ENCODE peak calls at places on chromosomes 13 and 19, in six cellular contexts. One of them, this sample, is unnamed.

GRCh38 chr13:31898383-31899071 is 133.0 kb upstream of the FRY start:
- DNase-seq in HCT116: no peak
- DNase-seq in uterus: no peak
- DNase-seq in cardiac fibroblast: no peak
- DNase-seq in AG09319: no peak
- DNase-seq in A549: no peak
- DNase-seq in this sample: no peak

GRCh38 chr19:38713227-38713649 is 31.0 kb downstream of the CAPN12 start:
- DNase-seq in uterus: peak
- DNase-seq in cardiac fibroblast: peak
- DNase-seq in A549: no peak
- DNase-seq in AG09319: no peak
- DNase-seq in HCT116: no peak
- DNase-seq in this sample: no peak

GRCh38 chr19:4354897-4355296 is 11.5 kb downstream of the MPND start:
- DNase-seq in cardiac fibroblast: no peak
- DNase-seq in HCT116: no peak
- DNase-seq in AG09319: no peak
- DNase-seq in A549: no peak
- DNase-seq in uterus: no peak
- DNase-seq in this sample: no peak

GRCh38 chr13:98909016-98909415 is 68.8 kb downstream of the DOCK9 start:
- DNase-seq in uterus: no peak
- DNase-seq in cardiac fibroblast: no peak
- DNase-seq in A549: peak
- DNase-seq in HCT116: no peak
- DNase-seq in AG09319: no peak
- DNase-seq in this sample: no peak

GRCh38 chr19:20060282-20060681 is 17.5 kb upstream of the ZNF90 start:
- DNase-seq in HCT116: no peak
- DNase-seq in cardiac fibroblast: no peak
- DNase-seq in AG09319: no peak
- DNase-seq in A549: no peak
- DNase-seq in uterus: no peak
- DNase-seq in this sample: no peak

GRCh38 chr13:32472194-32472621 is 44.3 kb upstream of the N4BP2L1 start:
- DNase-seq in AG09319: no peak
- DNase-seq in uterus: no peak
- DNase-seq in A549: no peak
- DNase-seq in cardiac fibroblast: no peak
- DNase-seq in HCT116: no peak
- DNase-seq in this sample: no peak

GRCh38 chr19:53034054-53034453 is 10.5 kb upstream of the ERVV-2 start:
- DNase-seq in A549: no peak
- DNase-seq in uterus: no peak
- DNase-seq in HCT116: no peak
- DNase-seq in cardiac fibroblast: no peak
- DNase-seq in AG09319: no peak
- DNase-seq in this sample: no peak

GRCh38 chr19:48627211-48627864 is 8.0 kb downstream of the SPHK2 start:
- DNase-seq in HCT116: no peak
- DNase-seq in A549: no peak
- DNase-seq in uterus: no peak
- DNase-seq in AG09319: no peak
- DNase-seq in cardiac fibroblast: no peak
- DNase-seq in this sample: no peak

GRCh38 chr13:30872685-30873443 is 33.2 kb upstream of the MEDAG start:
- DNase-seq in AG09319: peak
- DNase-seq in uterus: peak
- DNase-seq in HCT116: no peak
- DNase-seq in A549: no peak
- DNase-seq in cardiac fibroblast: peak
- DNase-seq in this sample: no peak

GRCh38 chr19:372306-372890 is 27.8 kb upstream of the MIER2 start:
- DNase-seq in AG09319: peak
- DNase-seq in HCT116: no peak
- DNase-seq in cardiac fibroblast: peak
- DNase-seq in A549: no peak
- DNase-seq in uterus: no peak
- DNase-seq in this sample: peak

GRCh38 chr19:42250666-42251531 is 4.0 kb downstream of the ERF start:
- DNase-seq in AG09319: no peak
- DNase-seq in HCT116: no peak
- DNase-seq in cardiac fibroblast: peak
- DNase-seq in A549: no peak
- DNase-seq in uterus: peak
- DNase-seq in this sample: no peak

GRCh38 chr19:18297308-18297707 is 15.9 kb upstream of the JUND start:
- DNase-seq in HCT116: no peak
- DNase-seq in cardiac fibroblast: peak
- DNase-seq in A549: no peak
- DNase-seq in AG09319: no peak
- DNase-seq in uterus: peak
- DNase-seq in this sample: no peak

GRCh38 chr19:33402421-33403220 is 29.1 kb downstream of the CEBPG start:
- DNase-seq in AG09319: no peak
- DNase-seq in uterus: no peak
- DNase-seq in HCT116: no peak
- DNase-seq in cardiac fibroblast: no peak
- DNase-seq in A549: peak
- DNase-seq in this sample: peak
- TF ChIP-seq CTCF in AG09319: no peak
- TF ChIP-seq CTCF in uterus: no peak
- TF ChIP-seq CTCF in HCT116: peak
- TF ChIP-seq CTCF in cardiac fibroblast: no peak
- TF ChIP-seq CTCF in A549: no peak
- TF ChIP-seq CTCF in this sample: peak

DNA sequence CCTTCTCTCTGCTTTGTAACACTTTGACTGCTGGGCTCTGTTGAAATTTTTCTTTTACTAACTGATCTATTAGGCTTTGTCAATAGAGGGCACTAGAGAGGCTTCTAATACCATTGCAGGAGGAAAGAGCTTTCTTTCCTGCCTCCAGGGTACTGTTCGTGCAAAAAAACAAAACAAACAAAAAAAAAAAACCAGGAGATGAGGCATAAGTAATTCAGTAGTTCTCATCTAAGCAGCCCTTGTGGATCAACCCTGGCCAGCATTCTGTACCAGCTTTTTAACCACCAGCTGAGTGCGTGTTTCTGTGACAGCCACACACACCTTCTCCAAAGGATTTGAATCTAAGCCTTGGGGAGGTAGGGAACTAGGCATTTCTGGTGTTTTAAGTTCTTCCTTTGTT is 1707.6 kb upstream of the SLC10A2 start:
- DNase-seq in uterus: no peak
- DNase-seq in AG09319: no peak
- DNase-seq in cardiac fibroblast: peak
- DNase-seq in A549: peak
- DNase-seq in HCT116: peak
- DNase-seq in this sample: no peak
- TF ChIP-seq CTCF in uterus: peak
- TF ChIP-seq CTCF in AG09319: peak
- TF ChIP-seq CTCF in cardiac fibroblast: peak
- TF ChIP-seq CTCF in A549: peak
- TF ChIP-seq CTCF in HCT116: peak
- TF ChIP-seq CTCF in this sample: peak

DNA sequence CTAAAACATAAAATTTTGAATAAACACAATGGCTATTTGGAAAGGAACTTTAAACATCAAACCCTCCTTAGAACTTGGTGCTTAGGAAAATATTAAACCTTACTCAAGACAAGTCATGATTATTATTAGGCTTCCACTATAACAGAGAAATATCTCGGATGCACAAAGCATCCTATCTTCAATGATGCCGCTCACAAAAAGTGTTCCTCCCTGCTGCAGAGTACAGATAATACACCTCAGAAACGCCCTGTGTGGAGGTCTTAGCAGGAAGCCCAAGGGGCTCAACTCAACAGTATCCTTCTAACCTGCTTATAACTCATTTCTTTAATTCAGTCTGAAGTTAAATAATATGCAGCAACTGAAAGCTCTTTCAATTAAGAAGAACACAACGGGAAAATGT is 12.2 kb downstream of the ELF1 start:
- DNase-seq in A549: no peak
- DNase-seq in uterus: no peak
- DNase-seq in cardiac fibroblast: no peak
- DNase-seq in HCT116: no peak
- DNase-seq in AG09319: no peak
- DNase-seq in this sample: no peak
- TF ChIP-seq CTCF in A549: no peak
- TF ChIP-seq CTCF in uterus: no peak
- TF ChIP-seq CTCF in cardiac fibroblast: no peak
- TF ChIP-seq CTCF in HCT116: no peak
- TF ChIP-seq CTCF in AG09319: no peak
- TF ChIP-seq CTCF in this sample: no peak

GRCh38 chr13:42474954-42475353 is 99.0 kb upstream of the TNFSF11 start:
- DNase-seq in HCT116: no peak
- DNase-seq in A549: no peak
- DNase-seq in AG09319: no peak
- DNase-seq in cardiac fibroblast: peak
- DNase-seq in uterus: no peak
- DNase-seq in this sample: no peak

GRCh38 chr13:42477588-42478190 is 96.3 kb upstream of the TNFSF11 start:
- DNase-seq in HCT116: no peak
- DNase-seq in cardiac fibroblast: peak
- DNase-seq in uterus: no peak
- DNase-seq in A549: no peak
- DNase-seq in AG09319: no peak
- DNase-seq in this sample: no peak

GRCh38 chr13:42484396-42484795 is 89.6 kb upstream of the TNFSF11 start:
- DNase-seq in AG09319: no peak
- DNase-seq in HCT116: no peak
- DNase-seq in uterus: no peak
- DNase-seq in cardiac fibroblast: peak
- DNase-seq in A549: no peak
- DNase-seq in this sample: no peak

GRCh38 chr13:42478531-42479156 is 95.3 kb upstream of the TNFSF11 start:
- DNase-seq in AG09319: no peak
- DNase-seq in HCT116: peak
- DNase-seq in uterus: no peak
- DNase-seq in A549: peak
- DNase-seq in cardiac fibroblast: peak
- DNase-seq in this sample: no peak
- TF ChIP-seq CTCF in AG09319: peak
- TF ChIP-seq CTCF in HCT116: peak
- TF ChIP-seq CTCF in uterus: no peak
- TF ChIP-seq CTCF in A549: peak
- TF ChIP-seq CTCF in cardiac fibroblast: peak
- TF ChIP-seq CTCF in this sample: peak

GRCh38 chr13:78758549-78758948 is 99.6 kb upstream of the OBI1 start:
- DNase-seq in HCT116: no peak
- DNase-seq in uterus: no peak
- DNase-seq in AG09319: no peak
- DNase-seq in A549: no peak
- DNase-seq in cardiac fibroblast: no peak
- DNase-seq in this sample: no peak

GRCh38 chr13:78764665-78765064 is 105.7 kb upstream of the OBI1 start:
- DNase-seq in A549: no peak
- DNase-seq in cardiac fibroblast: no peak
- DNase-seq in AG09319: no peak
- DNase-seq in HCT116: no peak
- DNase-seq in uterus: no peak
- DNase-seq in this sample: no peak

GRCh38 chr13:78762825-78763224 is 103.9 kb upstream of the OBI1 start:
- DNase-seq in A549: no peak
- DNase-seq in AG09319: no peak
- DNase-seq in cardiac fibroblast: no peak
- DNase-seq in uterus: no peak
- DNase-seq in HCT116: no peak
- DNase-seq in this sample: no peak

DNA sequence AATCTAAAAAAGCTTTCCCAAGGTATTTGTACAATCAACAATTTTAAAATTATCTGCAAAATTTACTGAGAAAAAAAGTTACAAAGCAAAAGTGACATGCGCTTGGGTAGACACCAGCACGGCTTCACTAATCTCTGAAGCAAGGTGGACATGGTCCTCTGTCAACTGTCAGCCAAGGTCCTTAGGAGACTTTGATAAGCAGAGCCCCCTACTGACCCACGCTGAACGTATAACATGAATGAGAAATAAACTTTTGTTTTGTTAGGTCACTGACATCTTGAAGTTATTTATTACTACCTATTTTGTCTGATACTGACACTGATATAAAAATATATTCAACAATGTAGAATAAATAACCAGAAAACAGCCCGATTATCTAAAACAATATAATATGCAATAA is 100.7 kb upstream of the OBI1 start:
- DNase-seq in uterus: no peak
- DNase-seq in cardiac fibroblast: no peak
- DNase-seq in HCT116: no peak
- DNase-seq in AG09319: no peak
- DNase-seq in A549: peak
- DNase-seq in this sample: no peak
- TF ChIP-seq CTCF in uterus: no peak
- TF ChIP-seq CTCF in cardiac fibroblast: no peak
- TF ChIP-seq CTCF in HCT116: no peak
- TF ChIP-seq CTCF in AG09319: no peak
- TF ChIP-seq CTCF in A549: no peak
- TF ChIP-seq CTCF in this sample: no peak

DNA sequence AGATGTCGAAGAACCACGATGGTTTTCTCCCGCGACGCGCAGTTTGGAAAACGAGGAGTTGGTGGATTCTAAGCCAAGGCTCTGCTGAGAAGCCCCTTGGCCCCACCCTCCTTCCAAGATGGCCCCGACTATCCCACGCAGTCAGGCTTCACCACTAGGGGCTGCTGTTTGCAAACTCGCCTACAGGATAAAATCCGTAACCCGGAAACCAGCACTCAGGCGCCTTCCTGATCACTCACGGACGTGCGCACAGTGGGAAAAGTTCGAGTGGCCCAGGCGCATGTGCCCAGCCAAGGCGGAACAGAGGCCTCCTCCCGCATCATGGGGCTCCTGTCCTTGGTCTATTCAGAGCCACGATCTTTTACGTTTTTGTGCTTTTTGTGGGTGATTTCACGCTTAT is 19.2 kb upstream of the UQCR11 start:
- DNase-seq in A549: peak
- DNase-seq in AG09319: no peak
- DNase-seq in HCT116: peak
- DNase-seq in cardiac fibroblast: peak
- DNase-seq in uterus: no peak
- DNase-seq in this sample: no peak
- TF ChIP-seq CTCF in A549: peak
- TF ChIP-seq CTCF in AG09319: peak
- TF ChIP-seq CTCF in HCT116: peak
- TF ChIP-seq CTCF in cardiac fibroblast: peak
- TF ChIP-seq CTCF in uterus: peak
- TF ChIP-seq CTCF in this sample: peak

DNA sequence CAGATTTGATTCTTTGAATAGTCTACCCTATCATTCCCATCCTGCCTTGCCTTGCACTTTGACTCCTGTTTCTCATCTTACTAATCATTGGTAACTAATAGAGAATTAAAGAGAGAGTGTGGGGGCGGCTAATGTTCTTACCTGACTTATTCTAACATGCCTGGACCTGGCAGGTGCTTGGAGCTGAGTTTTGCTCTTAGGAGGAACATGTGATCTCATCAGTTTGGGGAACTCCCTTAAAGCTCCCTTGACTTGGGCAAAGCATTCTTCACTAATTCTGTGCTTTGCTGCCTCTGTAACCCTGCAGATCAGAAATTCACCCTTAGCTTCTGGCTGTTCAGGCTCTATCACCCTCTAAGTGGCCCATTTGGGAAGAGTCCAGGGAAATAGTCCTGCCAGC is 861.1 kb downstream of the GPC5 start:
- DNase-seq in AG09319: no peak
- DNase-seq in cardiac fibroblast: no peak
- DNase-seq in A549: no peak
- DNase-seq in HCT116: no peak
- DNase-seq in uterus: no peak
- DNase-seq in this sample: no peak
- TF ChIP-seq CTCF in AG09319: no peak
- TF ChIP-seq CTCF in cardiac fibroblast: no peak
- TF ChIP-seq CTCF in A549: no peak
- TF ChIP-seq CTCF in HCT116: no peak
- TF ChIP-seq CTCF in uterus: no peak
- TF ChIP-seq CTCF in this sample: no peak